ENCODE peak calls at places on chromosomes 3 and 15, in ten cellular contexts. K is tibial nerve; D is transverse colon; M is iPS DF 6.9; E is cardiac muscle cell; Z is thyroid gland; O is ovary; U is CD4-positive, CD25-positive, alpha-beta regulatory T cell; W is heart right ventricle; J is neural progenitor cell. Q is an unnamed sample.

GRCh38 chr15:101672298-101672697 is 20.1 kb upstream of the TM2D3 start:
- DNase-seq in U (no peak), W (no peak), Z (no peak), O (no peak), J (peak; percentile 19), K (no peak), D (no peak), M (no peak), E (no peak), Q (no peak)

GRCh38 chr3:11570789-11571495 is 72.8 kb downstream of the VGLL4 start:
- DNase-seq in J (no peak), M (no peak), K (no peak), U (no peak), D (no peak), W (no peak), O (no peak), E (no peak), Z (no peak), Q (no peak)

GRCh38 chr15:87736921-87737389 is 519.6 kb downstream of the NTRK3 start:
- DNase-seq in K (no peak), U (peak; percentile 57), M (no peak), D (no peak), E (no peak), J (no peak), W (no peak), Z (no peak), O (no peak), Q (no peak)

GRCh38 chr3:15606434-15606891 is 4.9 kb downstream of the BTD start:
- DNase-seq in O (no peak), E (no peak), M (no peak), K (no peak), U (no peak), J (no peak), D (peak; percentile 47), Z (peak; percentile 47), W (no peak), Q (no peak)

GRCh38 chr3:137769321-137770065 is 5.4 kb downstream of the SOX14 start:
- DNase-seq in D (no peak), Z (no peak), W (no peak), J (peak; percentile 39), O (no peak), E (no peak), U (no peak), K (no peak), M (no peak), Q (no peak)

GRCh38 chr3:49869525-49870126 is at the start of gene CAMKV:
- DNase-seq in M (no peak), E (peak; percentile 44), K (no peak), U (peak; percentile 29), Z (no peak), O (no peak), J (peak; percentile 83), D (no peak), W (no peak), Q (no peak)

GRCh38 chr3:57958642-57959406 is 49.4 kb upstream of the FLNB start:
- DNase-seq in E (no peak), U (no peak), K (no peak), M (no peak), W (peak; percentile 37), Z (no peak), O (no peak), J (no peak), D (peak; percentile 64), Q (peak; percentile 52)

GRCh38 chr15:88518903-88519302 is 27.6 kb downstream of the DET1 start:
- DNase-seq in O (no peak), K (no peak), Z (no peak), M (no peak), U (no peak), J (no peak), E (no peak), D (no peak), W (no peak), Q (no peak)

GRCh38 chr3:31213869-31214486 is 318.7 kb upstream of the STT3B start:
- DNase-seq in D (peak; percentile 43), U (peak; percentile 64), W (no peak), M (no peak), O (no peak), K (no peak), Z (no peak), J (no peak), E (no peak), Q (no peak)

GRCh38 chr3:31219131-31219843 is 313.4 kb upstream of the STT3B start:
- DNase-seq in E (no peak), M (no peak), D (no peak), W (no peak), U (no peak), K (no peak), O (no peak), Z (no peak), J (no peak), Q (no peak)

GRCh38 chr3:31223278-31223677 is 309.4 kb upstream of the STT3B start:
- DNase-seq in U (no peak), Z (no peak), D (no peak), W (no peak), E (no peak), O (no peak), M (no peak), K (no peak), J (no peak), Q (no peak)

GRCh38 chr3:31220431-31220830 is 312.3 kb upstream of the STT3B start:
- DNase-seq in M (no peak), Z (no peak), E (no peak), D (no peak), J (no peak), K (no peak), W (no peak), O (no peak), U (peak; percentile 23), Q (no peak)

GRCh38 chr3:31218082-31218481 is 314.6 kb upstream of the STT3B start:
- DNase-seq in D (no peak), Z (no peak), O (no peak), M (no peak), K (no peak), E (no peak), U (no peak), W (no peak), J (no peak), Q (no peak)
- H3K4me1 ChIP-seq in D (peaks cover 13% of the 10 kb centered on the region), Z (peaks cover 8% of the 10 kb centered on the region), O (peaks cover 1% of the 10 kb centered on the region), M (no peaks in the 10 kb centered on the region), K (no peaks in the 10 kb centered on the region), E (no peaks in the 10 kb centered on the region), U (peaks cover 43% of the 10 kb centered on the region), W (no peaks in the 10 kb centered on the region), J (no peaks in the 10 kb centered on the region), Q (no peaks in the 10 kb centered on the region)

GRCh38 chr3:143531101-143531500 is 317.2 kb downstream of the SLC9A9 start:
- DNase-seq in D (no peak), W (no peak), E (no peak), K (no peak), Z (no peak), O (no peak), M (no peak), J (no peak), U (no peak), Q (no peak)

GRCh38 chr3:143525408-143525807 is 322.9 kb downstream of the SLC9A9 start:
- DNase-seq in M (no peak), E (no peak), K (no peak), Z (no peak), O (no peak), W (no peak), U (no peak), J (no peak), D (no peak), Q (no peak)

GRCh38 chr3:143529778-143530177 is 318.5 kb downstream of the SLC9A9 start:
- DNase-seq in W (no peak), M (no peak), J (no peak), K (no peak), O (no peak), E (no peak), Z (no peak), U (no peak), D (no peak), Q (no peak)

GRCh38 chr3:143526016-143526540 is 322.2 kb downstream of the SLC9A9 start:
- DNase-seq in D (no peak), Z (peak; percentile 12), M (no peak), K (no peak), U (no peak), W (no peak), J (peak; percentile 11), E (no peak), O (no peak), Q (no peak)

DNA sequence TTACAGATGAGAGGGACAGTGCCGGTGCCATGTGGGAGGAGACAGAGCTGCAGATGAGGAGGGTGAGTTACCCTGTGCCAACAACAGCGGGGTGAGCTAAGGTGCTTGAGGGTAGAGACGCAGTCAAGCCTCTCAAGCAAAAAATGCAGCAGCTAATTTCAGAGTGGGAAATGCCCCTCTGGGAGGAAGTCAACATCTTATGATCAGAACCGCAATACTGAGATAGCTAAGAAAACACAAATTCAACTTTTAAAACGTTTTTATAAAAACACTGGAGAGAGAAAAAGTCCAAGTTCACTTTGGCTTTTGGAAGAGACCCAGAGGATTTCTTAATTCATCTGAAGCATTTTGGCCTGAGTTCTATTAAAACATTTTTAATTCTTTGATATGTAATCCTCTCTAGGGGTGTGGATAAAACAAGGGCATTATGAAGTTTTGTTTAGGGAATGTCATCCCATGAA is 319.2 kb downstream of the SLC9A9 start:
- DNase-seq in W (peak; percentile 13), O (no peak), E (no peak), Z (peak; percentile 86), J (no peak), M (no peak), K (no peak), U (peak; percentile 31), D (peak; percentile 10), Q (peak; percentile 31)
- H3K4me1 ChIP-seq in W (no peaks in the 10 kb centered on the region), O (peaks cover 2% of the 10 kb centered on the region), E (peaks cover 8% of the 10 kb centered on the region), Z (peaks cover 30% of the 10 kb centered on the region), J (no peaks in the 10 kb centered on the region), M (no peaks in the 10 kb centered on the region), K (no peaks in the 10 kb centered on the region), U (no peaks in the 10 kb centered on the region), D (peaks cover 3% of the 10 kb centered on the region), Q (no peaks in the 10 kb centered on the region)

GRCh38 chr3:54935869-54936268 is 8.0 kb upstream of the LRTM1 start:
- DNase-seq in K (no peak), U (no peak), E (no peak), O (no peak), Z (no peak), M (no peak), W (no peak), J (no peak), D (no peak), Q (no peak)

GRCh38 chr3:54936561-54936960 is 8.7 kb upstream of the LRTM1 start:
- DNase-seq in E (no peak), U (no peak), J (no peak), D (no peak), Z (no peak), W (no peak), K (no peak), M (no peak), O (no peak), Q (no peak)

GRCh38 chr3:54941690-54942362 is 14.0 kb upstream of the LRTM1 start:
- DNase-seq in E (no peak), M (no peak), W (no peak), J (no peak), K (no peak), U (no peak), D (no peak), Z (no peak), O (no peak), Q (no peak)

GRCh38 chr3:54939591-54940300 is 11.9 kb upstream of the LRTM1 start:
- DNase-seq in M (no peak), W (no peak), E (no peak), D (no peak), O (no peak), J (no peak), Z (no peak), K (no peak), U (no peak), Q (no peak)
- H3K4me1 ChIP-seq in M (no peaks in the 10 kb centered on the region), W (no peaks in the 10 kb centered on the region), E (peaks cover 5% of the 10 kb centered on the region), D (no peaks in the 10 kb centered on the region), O (no peaks in the 10 kb centered on the region), J (no peaks in the 10 kb centered on the region), Z (no peaks in the 10 kb centered on the region), K (no peaks in the 10 kb centered on the region), U (no peaks in the 10 kb centered on the region), Q (no peaks in the 10 kb centered on the region)

GRCh38 chr3:32431481-32431880 is 39.8 kb downstream of the CMTM7 start:
- DNase-seq in W (no peak), O (no peak), D (no peak), M (no peak), U (no peak), K (no peak), Z (no peak), J (no peak), E (no peak), Q (no peak)
- H3K4me1 ChIP-seq in W (no peaks in the 10 kb centered on the region), O (no peaks in the 10 kb centered on the region), D (peaks cover 9% of the 10 kb centered on the region), M (no peaks in the 10 kb centered on the region), U (peaks cover 87% of the 10 kb centered on the region), K (peaks cover 6% of the 10 kb centered on the region), Z (peaks cover 17% of the 10 kb centered on the region), J (no peaks in the 10 kb centered on the region), E (peaks cover 10% of the 10 kb centered on the region), Q (no peaks in the 10 kb centered on the region)